ENCODE peak calls at places on chromosome 3, in five cellular contexts. H is A549, A is ovary, K is stomach, M is HepG2. Z is an unnamed sample.

GRCh38 chr3:114706591-114707224 is 412.9 kb downstream of the TIGIT start:
- DNase-seq in H (peak), A (no peak), K (no peak), M (peak), Z (no peak)

GRCh38 chr3:32872487-32873382 is 54.9 kb downstream of the TRIM71 start:
- DNase-seq in H (no peak), A (peak), K (peak), M (no peak), Z (peak)

GRCh38 chr3:56424357-56424756 is 43.9 kb downstream of the ERC2 start:
- DNase-seq in H (no peak), A (no peak), K (no peak), M (no peak), Z (no peak)

GRCh38 chr3:99965077-99965476 is 147.4 kb downstream of the CMSS1 start:
- DNase-seq in H (no peak), A (no peak), K (peak), M (no peak), Z (no peak)

GRCh38 chr3:8482960-8483665 is 18.5 kb upstream of the LMCD1 start:
- DNase-seq in H (no peak), A (peak), K (peak), M (peak), Z (peak)

GRCh38 chr3:129622418-129622872 is 16.0 kb upstream of the PLXND1 start:
- DNase-seq in H (no peak), A (peak), K (no peak), M (no peak), Z (no peak)

GRCh38 chr3:120171134-120171863 is 77.1 kb upstream of the GSK3B start:
- DNase-seq in H (no peak), A (no peak), K (no peak), M (no peak), Z (no peak)

GRCh38 chr3:139339219-139339906 is 4.5 kb upstream of the MRPS22 start:
- DNase-seq in H (no peak), A (no peak), K (no peak), M (no peak), Z (no peak)

GRCh38 chr3:55678521-55679216 is 191.6 kb upstream of the WNT5A start:
- DNase-seq in H (no peak), A (no peak), K (no peak), M (no peak), Z (peak)

GRCh38 chr3:143442761-143443477 is 323.3 kb downstream of the CHST2 start:
- DNase-seq in H (no peak), A (no peak), K (no peak), M (no peak), Z (no peak)

GRCh38 chr3:185680216-185680615 is 94.1 kb downstream of the SENP2 start:
- DNase-seq in H (no peak), A (no peak), K (no peak), M (no peak), Z (no peak)

GRCh38 chr3:62827550-62827949 is 47.7 kb downstream of the CADPS start:
- DNase-seq in H (no peak), A (no peak), K (no peak), M (no peak), Z (no peak)

GRCh38 chr3:191686626-191687025 is 225.7 kb downstream of the PYDC2 start:
- DNase-seq in H (no peak), A (no peak), K (no peak), M (no peak), Z (no peak)

GRCh38 chr3:66828303-66828702 is 169.8 kb upstream of the KBTBD8 start:
- DNase-seq in H (no peak), A (no peak), K (no peak), M (no peak), Z (no peak)

GRCh38 chr3:47622648-47623047 is 44.0 kb upstream of the CSPG5 start:
- DNase-seq in H (no peak), A (no peak), K (no peak), M (peak), Z (no peak)

GRCh38 chr3:113034011-113034410 is 43.2 kb downstream of the GTPBP8 start:
- DNase-seq in H (no peak), A (no peak), K (no peak), M (no peak), Z (no peak)

GRCh38 chr3:190014940-190015339 is 105.8 kb downstream of the P3H2 start:
- DNase-seq in H (no peak), A (no peak), K (no peak), M (no peak), Z (no peak)

GRCh38 chr3:115092220-115092791 is 54.8 kb downstream of the ZBTB20 start:
- DNase-seq in H (peak), A (peak), K (peak), M (peak), Z (peak)

GRCh38 chr3:194251461-194251860 is 99.7 kb downstream of the CPN2 start:
- DNase-seq in H (no peak), A (no peak), K (no peak), M (no peak), Z (no peak)

GRCh38 chr3:13852638-13853009 is 27.2 kb downstream of the WNT7A start:
- DNase-seq in H (no peak), A (no peak), K (no peak), M (no peak), Z (no peak)

GRCh38 chr3:184566441-184567414 is 5.1 kb downstream of the EPHB3 start:
- DNase-seq in H (no peak), A (no peak), K (peak), M (no peak), Z (no peak)

GRCh38 chr3:24339266-24339825 is 155.3 kb downstream of the THRB start:
- DNase-seq in H (no peak), A (no peak), K (no peak), M (no peak), Z (no peak)

GRCh38 chr3:117696871-117697270 is 987.3 kb downstream of the TUSC7 start:
- DNase-seq in H (no peak), A (no peak), K (no peak), M (no peak), Z (no peak)

GRCh38 chr3:164049836-164050235 is 1028.5 kb downstream of the SI start:
- DNase-seq in H (no peak), A (no peak), K (no peak), M (no peak), Z (no peak)

GRCh38 chr3:22836131-22836530 is 367.0 kb upstream of the UBE2E2 start:
- DNase-seq in H (no peak), A (no peak), K (no peak), M (no peak), Z (no peak)

GRCh38 chr3:193830791-193831191 is 237.8 kb downstream of the OPA1 start:
- DNase-seq in H (no peak), A (no peak), K (no peak), M (no peak), Z (no peak)

GRCh38 chr3:39146083-39146501 is 7.3 kb downstream of the CSRNP1 start:
- DNase-seq in H (no peak), A (no peak), K (no peak), M (no peak), Z (no peak)

GRCh38 chr3:39146611-39147373 is 6.6 kb downstream of the CSRNP1 start:
- DNase-seq in H (peak), A (peak), K (peak), M (peak), Z (peak)

GRCh38 chr3:39144095-39144747 is 9.2 kb downstream of the CSRNP1 start:
- DNase-seq in H (no peak), A (no peak), K (no peak), M (no peak), Z (no peak)

GRCh38 chr3:39143051-39143885 is 10.1 kb downstream of the CSRNP1 start:
- DNase-seq in H (no peak), A (no peak), K (no peak), M (no peak), Z (no peak)

DNA sequence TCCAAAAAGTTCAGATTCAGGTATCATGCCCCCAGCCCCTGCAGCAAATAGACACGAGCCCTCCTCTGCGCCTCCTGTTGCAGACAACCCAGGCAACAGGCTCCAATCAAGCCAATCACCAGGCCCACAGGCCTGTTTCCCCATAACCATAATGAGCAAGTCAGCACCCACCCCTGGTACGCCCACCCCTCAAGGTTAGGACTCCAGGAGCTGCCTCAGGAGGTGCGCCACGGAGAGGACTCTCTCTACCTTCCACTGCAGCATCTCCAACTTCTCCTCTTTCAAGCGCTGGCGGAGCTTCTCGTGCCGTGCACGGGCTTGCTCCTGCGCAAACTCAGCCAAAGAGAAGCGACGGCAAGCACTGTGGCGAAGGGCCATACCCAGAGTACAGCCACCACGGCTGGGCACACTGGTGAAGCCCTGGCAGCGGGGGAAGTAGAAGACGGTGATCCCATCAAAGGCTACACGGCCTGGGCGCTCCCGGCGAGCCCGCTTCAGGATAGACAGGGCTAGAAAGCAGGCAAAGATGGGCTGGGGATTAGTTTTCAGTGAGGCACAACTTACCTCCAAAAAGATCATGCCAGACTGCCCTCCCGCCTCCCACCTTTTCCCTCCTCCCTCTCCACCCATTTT is 8.5 kb downstream of the CSRNP1 start:
- DNase-seq in H (no peak), A (no peak), K (no peak), M (no peak), Z (no peak)
- TF ChIP-seq EP300 in H (no peak), A (no peak), K (no peak), M (no peak), Z (no peak)

GRCh38 chr3:150603888-150604319 is 783 bp downstream of the SELENOT start:
- DNase-seq in H (peak), A (no peak), K (no peak), M (peak), Z (peak)

GRCh38 chr3:150610785-150611184 is 7.7 kb downstream of the SELENOT start:
- DNase-seq in H (no peak), A (no peak), K (no peak), M (no peak), Z (no peak)

GRCh38 chr3:150605998-150606641 is 3.0 kb downstream of the SELENOT start:
- DNase-seq in H (no peak), A (no peak), K (no peak), M (no peak), Z (no peak)

GRCh38 chr3:150609988-150610387 is 6.9 kb downstream of the SELENOT start:
- DNase-seq in H (no peak), A (no peak), K (no peak), M (no peak), Z (no peak)

DNA sequence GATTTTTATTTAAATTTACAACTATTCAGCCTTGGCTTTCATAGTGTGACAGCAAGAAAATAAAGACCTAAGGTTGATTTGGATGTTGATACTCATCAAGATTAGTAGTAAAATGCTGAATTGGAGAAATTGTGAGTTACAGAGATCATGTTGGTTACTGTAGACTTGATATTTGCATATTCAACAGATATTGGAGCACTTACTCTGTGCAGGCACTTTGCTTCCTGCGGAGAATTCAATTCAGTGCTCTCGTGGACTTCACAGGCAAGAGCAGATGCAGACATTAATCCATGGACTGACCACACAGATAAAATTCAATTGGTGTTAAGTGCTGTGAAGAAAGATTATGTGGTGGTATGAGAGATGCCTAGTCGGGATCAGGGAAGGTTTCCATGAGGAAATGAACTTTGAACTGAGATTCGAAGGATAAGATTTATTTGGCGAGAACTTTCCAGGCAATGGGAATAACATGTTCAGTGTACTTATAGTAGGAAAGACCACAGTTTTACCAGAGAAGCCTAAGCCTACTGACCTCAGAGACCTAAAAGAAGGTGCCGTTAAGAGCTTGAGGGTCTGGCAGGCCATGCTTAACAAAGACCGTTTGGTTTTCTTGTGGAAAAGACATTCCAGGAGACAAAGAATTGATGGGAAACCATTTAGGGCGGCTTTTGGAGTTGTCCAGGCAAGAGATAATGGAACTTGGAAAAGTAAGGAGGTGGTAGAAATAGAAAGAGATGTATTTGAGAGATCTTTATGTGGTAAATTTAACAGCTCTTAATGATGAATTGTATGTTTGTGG is 4.3 kb downstream of the SELENOT start:
- DNase-seq in H (no peak), A (no peak), K (no peak), M (peak), Z (no peak)
- H3K4me3 ChIP-seq in H (no peak), A (no peak), K (no peak), M (no peak), Z (no peak)

GRCh38 chr3:196502775-196503181 is 790 bp downstream of the RNF168 start:
- DNase-seq in H (peak), A (peak), K (peak), M (peak), Z (peak)
- H3K27ac ChIP-seq in H (peak), A (peak), K (peak), M (peak), Z (peak)

DNA sequence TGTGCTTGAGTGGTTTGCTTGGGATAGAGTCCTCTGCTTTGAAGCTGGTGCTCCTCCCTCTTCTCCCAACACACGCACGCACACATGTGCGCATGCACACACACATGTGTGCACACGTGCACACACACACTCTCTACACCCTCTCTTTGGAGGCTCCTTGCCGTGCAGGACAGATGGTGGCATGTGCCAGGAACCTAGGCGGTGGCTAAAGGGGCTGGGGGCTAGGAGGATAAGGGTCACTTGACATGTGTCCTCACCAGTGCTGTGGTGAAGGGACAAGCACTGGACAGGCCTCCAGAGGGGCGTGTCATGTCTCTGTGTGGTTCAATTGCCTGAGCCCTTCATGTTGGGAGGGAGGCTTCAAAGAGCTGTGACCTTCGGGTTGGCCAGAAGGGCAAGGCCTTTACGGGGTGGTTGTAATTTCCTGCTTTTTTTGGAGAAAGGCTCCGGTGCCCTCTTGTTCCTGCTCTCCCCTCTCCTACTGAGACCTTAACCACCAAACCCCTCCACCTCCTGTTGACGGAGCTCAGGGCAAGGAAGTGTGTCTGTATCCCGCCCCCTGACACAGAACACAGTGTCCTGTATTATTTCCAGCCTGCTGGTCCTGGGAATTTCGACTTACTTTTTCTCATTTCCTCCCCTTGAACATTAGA is 285.1 kb upstream of the ROPN1 start:
- DNase-seq in H (no peak), A (peak), K (no peak), M (no peak), Z (no peak)
- TF ChIP-seq EP300 in H (no peak), A (no peak), K (peak), M (no peak), Z (peak)

GRCh38 chr3:58577269-58577821 is at the start of gene FAM107A:
- DNase-seq in H (no peak), A (peak), K (peak), M (no peak), Z (peak)

GRCh38 chr3:58574682-58575081 is 2.5 kb downstream of the FAM107A start:
- DNase-seq in H (no peak), A (no peak), K (no peak), M (no peak), Z (no peak)

GRCh38 chr3:58573638-58574037 is 3.6 kb downstream of the FAM107A start:
- DNase-seq in H (no peak), A (no peak), K (no peak), M (no peak), Z (no peak)

GRCh38 chr3:58576716-58577115 is 475 bp downstream of the FAM107A start:
- DNase-seq in H (no peak), A (no peak), K (no peak), M (no peak), Z (no peak)

DNA sequence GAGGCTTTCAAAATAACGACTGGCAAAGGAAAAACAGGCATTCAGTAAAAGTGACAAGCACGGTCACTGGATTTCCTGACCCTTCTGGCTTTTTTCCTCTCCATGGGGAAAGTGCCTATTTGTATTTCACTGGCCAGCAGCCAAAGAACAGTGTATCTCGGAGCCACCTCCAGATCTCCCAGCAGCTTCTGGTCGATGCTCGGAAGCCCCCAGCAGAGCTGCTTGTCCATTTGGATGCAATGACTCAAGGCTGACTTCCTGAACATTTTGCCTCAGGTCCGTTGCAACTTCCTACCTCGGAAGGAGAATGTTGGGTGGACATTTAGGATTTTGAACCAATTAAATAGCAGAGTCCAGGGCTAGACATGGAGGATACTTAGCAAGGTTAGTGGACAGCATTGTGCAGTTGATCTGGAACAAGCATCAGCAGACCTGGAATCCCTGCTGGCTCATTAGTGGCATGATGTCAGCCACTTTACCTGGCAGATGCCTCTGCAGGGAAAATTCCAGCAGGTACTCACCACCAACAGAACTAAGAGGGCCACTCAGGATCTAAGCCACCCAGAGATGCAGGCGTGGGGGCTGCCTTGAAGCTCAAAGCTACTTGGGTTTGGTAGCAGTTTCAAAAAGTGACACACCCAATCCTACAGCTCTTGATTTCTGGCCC is 1.1 kb downstream of the FAM107A start:
- DNase-seq in H (no peak), A (no peak), K (no peak), M (no peak), Z (no peak)
- H3K4me3 ChIP-seq in H (no peak), A (no peak), K (peak), M (no peak), Z (peak)

GRCh38 chr3:188345223-188345622 is 191.3 kb downstream of the LPP start:
- DNase-seq in H (no peak), A (no peak), K (no peak), M (no peak), Z (no peak)
- H3K27ac ChIP-seq in H (no peak), A (peak), K (peak), M (no peak), Z (peak)

DNA sequence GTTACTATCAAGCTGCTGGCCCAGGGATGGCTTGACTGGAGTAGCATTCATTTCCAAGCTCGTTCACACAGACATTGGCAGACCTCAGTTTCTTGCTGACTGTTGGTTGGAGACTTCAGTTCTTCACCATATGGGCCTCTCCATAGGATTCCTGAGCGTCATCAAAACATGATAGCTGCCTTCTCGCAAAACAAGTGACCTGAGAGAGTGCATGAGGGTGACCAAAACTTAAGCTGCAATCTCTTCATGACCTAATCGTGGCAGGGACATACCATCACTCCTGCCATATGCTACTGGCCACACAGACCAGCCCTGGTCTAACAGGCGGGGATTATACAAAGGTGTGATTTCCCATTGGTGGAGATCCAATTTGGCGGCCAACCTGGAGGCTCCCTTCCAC is 46.0 kb upstream of the C3orf22 start:
- DNase-seq in H (no peak), A (no peak), K (no peak), M (no peak), Z (no peak)
- TF ChIP-seq EP300 in H (no peak), A (no peak), K (no peak), M (no peak), Z (no peak)